ENCODE peak calls at places on chromosome 7, in four cellular contexts. N is T-helper 1 cell; H is stimulated activated CD4-positive, alpha-beta T cell treated with anti-CD3 and anti-CD28 coated beads, Interleukin-4, amount 100 ng/mL, for 24 hours; F is NCI-H1092 treated with DMSO at 0.1 percent for 48 hours. R is an unnamed sample.

GRCh38 chr7:156474241-156474743 is 166.3 kb upstream of the RNF32 start:
- DNase-seq in F (no peak), N (no peak), H (no peak), R (no peak)

GRCh38 chr7:28096713-28097112 is 83.9 kb downstream of the JAZF1 start:
- DNase-seq in N (no peak), F (peak; percentile 72), H (peak; percentile 60), R (no peak)

GRCh38 chr7:93717217-93717900 is 142.8 kb upstream of the CALCR start:
- DNase-seq in F (no peak), H (no peak), N (no peak), R (no peak)

GRCh38 chr7:151829707-151830106 is 47.2 kb downstream of the PRKAG2 start:
- DNase-seq in F (no peak), H (no peak), N (no peak), R (no peak)

GRCh38 chr7:2525931-2526630 is 6.5 kb downstream of the LFNG start:
- DNase-seq in H (no peak), N (no peak), F (peak; percentile 34), R (no peak)

GRCh38 chr7:106050743-106051110 is 61.4 kb downstream of the SYPL1 start:
- DNase-seq in H (no peak), F (no peak), N (no peak), R (no peak)

GRCh38 chr7:19353158-19353557 is 207.9 kb upstream of the FERD3L start:
- DNase-seq in N (no peak), F (no peak), H (no peak), R (no peak)

GRCh38 chr7:39894904-39895303 is 55.2 kb upstream of the CDK13 start:
- DNase-seq in N (no peak), F (no peak), H (no peak), R (no peak)

GRCh38 chr7:152145853-152146466 is 120.5 kb downstream of the GALNT11 start:
- DNase-seq in N (no peak), F (peak; percentile 29), H (peak; percentile 24), R (no peak)

GRCh38 chr7:152502813-152503790 is 67.3 kb upstream of the KMT2C start:
- DNase-seq in H (no peak), N (no peak), F (no peak), R (no peak)

R was measured in T-helper 17 cell.